ENCODE peak calls at places on chromosome 18, in six cellular contexts. D is heart right ventricle, F is endodermal cell, C is colonic mucosa, K is K562, O is heart left ventricle. V is an unnamed sample. For H3K4me1, the result is how much of the 10 kb centered on the place peaks cover.

GRCh38 chr18:22257022-22257543 is 87.7 kb downstream of the GATA6 start:
- DNase-seq in D (no peak), F (no peak), C (no peak), K (no peak), O (no peak), V (no peak)

GRCh38 chr18:28175047-28175929 is 1.6 kb downstream of the CDH2 start:
- DNase-seq in D (peak), F (peak), C (no peak), K (no peak), O (peak), V (no peak)

GRCh38 chr18:23502516-23503037 is 734 bp upstream of the RMC1 start:
- DNase-seq in D (no peak), F (no peak), C (peak), K (no peak), O (no peak), V (no peak)

GRCh38 chr18:56221195-56222065 is 417.0 kb downstream of the TXNL1 start:
- DNase-seq in D (no peak), F (no peak), C (no peak), K (no peak), O (no peak), V (no peak)

GRCh38 chr18:80147418-80148315 is 38.6 kb downstream of the ADNP2 start:
- DNase-seq in D (peak), F (peak), C (peak), K (no peak), O (peak), V (peak)

GRCh38 chr18:74546751-74547530 is 12.6 kb downstream of the CNDP1 start:
- DNase-seq in D (peak), F (no peak), C (peak), K (no peak), O (peak), V (peak)

GRCh38 chr18:24447961-24448360 is 12.5 kb upstream of the HRH4 start:
- DNase-seq in D (no peak), F (no peak), C (no peak), K (no peak), O (no peak), V (no peak)

GRCh38 chr18:43789234-43790000 is 512.1 kb upstream of the SYT4 start:
- DNase-seq in D (no peak), F (no peak), C (no peak), K (no peak), O (no peak), V (no peak)

GRCh38 chr18:58223717-58224424 is 179.8 kb downstream of the NEDD4L start:
- DNase-seq in D (no peak), F (no peak), C (peak), K (peak), O (peak), V (no peak)

GRCh38 chr18:79383388-79384056 is 12.2 kb upstream of the NFATC1 start:
- DNase-seq in D (no peak), F (no peak), C (no peak), K (no peak), O (no peak), V (peak)

GRCh38 chr18:41038071-41038470 is 917.0 kb upstream of the PIK3C3 start:
- DNase-seq in D (no peak), F (no peak), C (no peak), K (no peak), O (no peak), V (no peak)

GRCh38 chr18:23538040-23538439 is 34.7 kb downstream of the RMC1 start:
- DNase-seq in D (no peak), F (no peak), C (no peak), K (no peak), O (no peak), V (no peak)

GRCh38 chr18:56836173-56836572 is 185.0 kb downstream of the WDR7 start:
- DNase-seq in D (no peak), F (peak), C (no peak), K (no peak), O (no peak), V (no peak)

GRCh38 chr18:26747131-26747475 is 118.4 kb downstream of the AQP4 start:
- DNase-seq in D (no peak), F (no peak), C (no peak), K (no peak), O (no peak), V (no peak)

GRCh38 chr18:31241900-31242409 is 76.0 kb upstream of the DSG1 start:
- DNase-seq in D (no peak), F (peak), C (peak), K (peak), O (no peak), V (no peak)

GRCh38 chr18:78701753-78702409 is 277.7 kb upstream of the SALL3 start:
- DNase-seq in D (no peak), F (no peak), C (no peak), K (no peak), O (no peak), V (no peak)

GRCh38 chr18:12373032-12373770 is 3.8 kb downstream of the AFG3L2 start:
- DNase-seq in D (no peak), F (no peak), C (peak), K (peak), O (peak), V (no peak)

GRCh38 chr18:43661570-43661969 is 384.3 kb upstream of the SYT4 start:
- DNase-seq in D (no peak), F (peak), C (no peak), K (no peak), O (no peak), V (no peak)

GRCh38 chr18:59917422-59917821 is 17.6 kb downstream of the PMAIP1 start:
- DNase-seq in D (no peak), F (no peak), C (no peak), K (peak), O (no peak), V (no peak)

GRCh38 chr18:5451130-5451529 is 92.7 kb downstream of the EPB41L3 start:
- DNase-seq in D (no peak), F (no peak), C (no peak), K (no peak), O (no peak), V (no peak)

GRCh38 chr18:74196220-74197119 is 48.1 kb downstream of the TIMM21 start:
- DNase-seq in D (no peak), F (peak), C (peak), K (peak), O (no peak), V (no peak)

GRCh38 chr18:39062426-39062825 is 1496.8 kb upstream of the CELF4 start:
- DNase-seq in D (no peak), F (no peak), C (no peak), K (no peak), O (no peak), V (no peak)

GRCh38 chr18:57544958-57545661 is 41.4 kb downstream of the FECH start:
- DNase-seq in D (no peak), F (no peak), C (no peak), K (no peak), O (no peak), V (no peak)

GRCh38 chr18:77055429-77056310 is 76.9 kb downstream of the MBP start:
- DNase-seq in D (peak), F (no peak), C (no peak), K (no peak), O (peak), V (no peak)

GRCh38 chr18:23595610-23596009 is 9.3 kb upstream of the NPC1 start:
- DNase-seq in D (no peak), F (no peak), C (no peak), K (no peak), O (no peak), V (no peak)

GRCh38 chr18:75728621-75729020 is 301.1 kb upstream of the SMIM21 start:
- DNase-seq in D (no peak), F (no peak), C (no peak), K (no peak), O (no peak), V (no peak)

GRCh38 chr18:23452728-23453656 is at the start of gene RIOK3:
- DNase-seq in D (peak), F (peak), C (peak), K (peak), O (peak), V (peak)

GRCh38 chr18:14920976-14921375 is 173.0 kb downstream of the ANKRD30B start:
- DNase-seq in D (no peak), F (no peak), C (peak), K (no peak), O (no peak), V (no peak)

GRCh38 chr18:24514439-24514838 is 54.0 kb downstream of the HRH4 start:
- DNase-seq in D (no peak), F (peak), C (no peak), K (peak), O (no peak), V (no peak)

GRCh38 chr18:45456076-45457066 is 158.9 kb upstream of the SLC14A2 start:
- DNase-seq in D (no peak), F (no peak), C (no peak), K (no peak), O (peak), V (peak)

GRCh38 chr18:47100214-47100831 is 50.0 kb downstream of the HDHD2 start:
- DNase-seq in D (peak), F (peak), C (peak), K (peak), O (peak), V (peak)

GRCh38 chr18:12085136-12085535 is 8.5 kb upstream of the ANKRD62 start:
- DNase-seq in D (no peak), F (peak), C (no peak), K (no peak), O (no peak), V (no peak)

GRCh38 chr18:24918257-24918656 is 433.7 kb downstream of the ZNF521 start:
- DNase-seq in D (no peak), F (no peak), C (no peak), K (no peak), O (no peak), V (no peak)

GRCh38 chr18:58202406-58202730 is 158.3 kb downstream of the NEDD4L start:
- DNase-seq in D (no peak), F (no peak), C (peak), K (peak), O (no peak), V (no peak)

DNA sequence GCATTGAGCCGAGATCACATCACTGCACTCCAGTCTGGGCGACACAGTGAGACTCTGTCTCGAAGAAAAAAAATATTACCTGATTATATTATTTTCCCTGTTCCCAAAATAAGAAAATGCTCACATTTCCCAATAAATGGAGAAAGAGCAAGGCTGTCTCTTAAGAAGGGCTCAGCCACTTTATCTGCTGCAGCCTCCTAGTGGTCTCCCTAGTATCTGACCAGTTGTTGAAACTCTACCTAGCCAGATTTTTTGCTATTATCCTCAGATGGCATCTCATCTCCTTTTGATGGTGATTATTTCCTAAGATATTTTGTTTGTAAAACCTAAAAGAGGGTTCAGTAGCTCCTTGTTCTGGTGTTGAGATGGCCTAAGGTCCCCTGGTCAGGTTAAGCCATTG is 114.3 kb downstream of the TPGS2 start:
- DNase-seq in D (no peak), F (peak), C (no peak), K (no peak), O (no peak), V (no peak)
- TF ChIP-seq CTCF in D (no peak), F (peak), C (no peak), K (no peak), O (no peak), V (no peak)

DNA sequence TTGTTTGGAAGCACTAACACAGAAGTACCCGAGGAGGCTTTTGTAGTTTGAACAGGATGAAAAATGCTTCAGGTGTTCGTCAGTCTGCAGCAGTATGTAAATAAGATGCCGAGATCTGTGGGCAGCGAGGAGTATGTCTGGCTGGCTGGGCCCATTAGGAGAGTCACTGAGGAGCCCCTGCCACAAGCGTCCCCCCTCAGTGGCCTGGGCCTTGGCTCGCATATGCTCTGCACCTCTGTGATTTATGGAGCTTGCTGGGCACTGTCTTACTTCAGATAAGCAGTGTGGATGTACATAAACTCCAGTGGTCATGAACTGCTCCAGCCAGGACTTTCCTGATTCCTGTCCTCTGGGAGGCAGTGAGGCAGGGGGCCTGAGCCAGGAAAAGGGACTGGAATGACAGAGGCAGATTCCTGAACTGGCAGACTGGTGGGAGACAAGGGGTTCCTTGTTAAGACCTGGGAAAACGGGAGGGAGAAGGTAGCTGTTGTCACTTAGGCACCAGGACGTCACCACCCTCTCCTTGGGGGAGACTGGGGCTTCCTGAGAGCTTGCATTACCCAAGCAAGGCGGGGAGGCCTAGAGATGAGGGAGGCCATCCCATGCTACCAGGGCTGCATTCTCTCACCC is 46.0 kb downstream of the CELF4 start:
- DNase-seq in D (no peak), F (no peak), C (no peak), K (no peak), O (no peak), V (no peak)
- H3K4me1 ChIP-seq in D (under half), F (under half), C (under half), K (under half), O (under half), V (under half)

GRCh38 chr18:13730486-13730885 is 4.0 kb downstream of the RNMT start:
- DNase-seq in D (no peak), F (no peak), C (no peak), K (no peak), O (no peak), V (no peak)

GRCh38 chr18:13726972-13727331 is 479 bp downstream of the RNMT start:
- DNase-seq in D (no peak), F (peak), C (peak), K (peak), O (no peak), V (peak)

GRCh38 chr18:13725566-13726227 is 661 bp downstream of the FAM210A start:
- DNase-seq in D (no peak), F (no peak), C (peak), K (no peak), O (no peak), V (no peak)

DNA sequence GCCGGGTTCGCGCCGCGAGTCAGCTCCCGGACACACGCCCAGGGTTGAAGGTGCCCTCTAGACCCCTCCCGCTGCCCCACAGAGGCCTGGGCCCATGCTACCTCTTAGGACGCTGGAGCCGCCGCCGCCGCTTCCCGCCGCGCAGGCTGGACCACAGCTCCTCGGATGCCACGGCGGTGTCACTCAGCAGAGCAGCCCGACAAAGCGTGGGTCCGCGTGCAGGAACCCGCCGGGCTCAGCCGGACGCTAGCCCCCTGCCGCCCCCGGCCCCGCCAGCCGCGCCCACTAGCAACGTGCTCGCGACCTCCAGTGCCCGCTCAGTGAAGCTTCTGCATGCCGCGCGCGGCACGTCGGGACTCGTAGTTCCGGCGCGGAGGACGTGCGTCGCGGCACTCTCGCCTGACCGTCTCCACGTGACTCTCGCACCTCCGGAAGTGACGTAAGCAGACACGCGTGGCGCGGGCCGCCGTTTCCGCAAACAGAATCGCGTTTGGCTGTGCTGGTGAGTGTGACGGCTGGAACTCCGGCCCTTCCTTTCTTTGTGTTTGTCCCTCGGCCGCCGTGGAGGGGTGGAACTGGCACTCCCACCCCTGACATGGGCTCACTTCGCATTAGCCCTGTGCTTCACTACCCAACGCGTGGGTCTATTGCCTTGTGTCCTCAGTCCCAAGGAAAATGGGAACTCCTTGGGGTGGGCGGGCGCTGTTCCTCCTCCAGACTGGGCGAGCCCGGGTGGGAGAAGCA is at the start of the genes FAM210A and RNMT:
- DNase-seq in D (peak), F (peak), C (peak), K (peak), O (peak), V (peak)
- TF ChIP-seq CTCF in D (no peak), F (no peak), C (no peak), K (no peak), O (no peak), V (no peak)

GRCh38 chr18:36307513-36307912 is 10.0 kb downstream of the FHOD3 start:
- DNase-seq in D (no peak), F (no peak), C (no peak), K (no peak), O (no peak), V (no peak)
- H3K4me1 ChIP-seq in D (under half), F (under half), C (under half), K (under half), O (half or more), V (under half)

GRCh38 chr18:55086931-55087330 is 127.7 kb upstream of the CCDC68 start:
- DNase-seq in D (no peak), F (no peak), C (no peak), K (no peak), O (no peak), V (no peak)
- TF ChIP-seq CTCF in D (no peak), F (no peak), C (no peak), K (no peak), O (no peak), V (no peak)

V was measured in psoas muscle.